ENCODE peak calls at places on chromosomes 3 and 15, in four cellular contexts. U, G, R and C are unnamed samples. For H3K4me1, the result is how much of the 10 kb centered on the place peaks cover.

GRCh38 chr15:58556541-58556940 is 124.8 kb downstream of the LIPC start:
- DNase-seq in U (no peak), G (no peak), R (no peak), C (no peak)

GRCh38 chr3:47342156-47342555 is 38.7 kb upstream of the PTPN23 start:
- DNase-seq in U (no peak), G (no peak), R (no peak), C (no peak)

GRCh38 chr3:54856271-54856670 is 71.6 kb downstream of the LRTM1 start:
- DNase-seq in U (no peak), G (no peak), R (no peak), C (no peak)

GRCh38 chr3:36095238-36095637 is 285.1 kb upstream of the STAC start:
- DNase-seq in U (no peak), G (no peak), R (no peak), C (no peak)

GRCh38 chr3:61893840-61894566 is 332.6 kb downstream of the PTPRG start:
- DNase-seq in U (no peak), G (no peak), R (no peak), C (no peak)

GRCh38 chr3:45915518-45916231 is 27.6 kb upstream of the CXCR6 start:
- DNase-seq in U (no peak), G (peak), R (no peak), C (peak)

GRCh38 chr3:148211725-148212124 is 486.0 kb upstream of the AGTR1 start:
- DNase-seq in U (no peak), G (no peak), R (no peak), C (no peak)

GRCh38 chr3:118468801-118469200 is 565.8 kb downstream of the IGSF11 start:
- DNase-seq in U (no peak), G (no peak), R (no peak), C (peak)

GRCh38 chr3:143771939-143772338 is 76.3 kb downstream of the SLC9A9 start:
- DNase-seq in U (no peak), G (no peak), R (no peak), C (no peak)

GRCh38 chr15:41503669-41504010 is 10.0 kb downstream of the ITPKA start:
- DNase-seq in U (no peak), G (no peak), R (no peak), C (no peak)

GRCh38 chr3:52798978-52799476 is 4.4 kb downstream of the ITIH3 start:
- DNase-seq in U (no peak), G (no peak), R (no peak), C (peak)

DNA sequence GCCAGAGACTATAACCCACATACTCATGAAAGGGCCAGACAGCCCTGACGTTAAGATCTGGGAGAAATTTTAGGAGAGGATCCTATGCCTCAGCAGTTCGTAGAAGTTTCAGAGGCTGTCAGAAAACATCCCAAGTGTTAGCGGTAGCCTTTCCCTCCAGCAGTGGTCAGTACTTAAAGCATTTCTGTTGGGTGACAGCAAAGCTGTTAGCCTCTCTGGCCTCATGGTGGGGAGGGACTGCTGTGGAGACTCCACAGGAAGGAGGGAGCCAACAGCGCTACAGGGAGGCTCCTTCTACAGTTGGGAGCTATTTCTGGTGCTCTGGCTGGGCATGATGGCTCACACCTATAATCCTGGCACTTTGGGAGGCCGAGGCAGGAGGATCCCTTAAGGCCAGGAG is 27.4 kb downstream of the IDH2 start:
- DNase-seq in U (no peak), G (no peak), R (no peak), C (no peak)
- H3K27ac ChIP-seq in U (no peak), G (no peak), R (peak), C (no peak)

DNA sequence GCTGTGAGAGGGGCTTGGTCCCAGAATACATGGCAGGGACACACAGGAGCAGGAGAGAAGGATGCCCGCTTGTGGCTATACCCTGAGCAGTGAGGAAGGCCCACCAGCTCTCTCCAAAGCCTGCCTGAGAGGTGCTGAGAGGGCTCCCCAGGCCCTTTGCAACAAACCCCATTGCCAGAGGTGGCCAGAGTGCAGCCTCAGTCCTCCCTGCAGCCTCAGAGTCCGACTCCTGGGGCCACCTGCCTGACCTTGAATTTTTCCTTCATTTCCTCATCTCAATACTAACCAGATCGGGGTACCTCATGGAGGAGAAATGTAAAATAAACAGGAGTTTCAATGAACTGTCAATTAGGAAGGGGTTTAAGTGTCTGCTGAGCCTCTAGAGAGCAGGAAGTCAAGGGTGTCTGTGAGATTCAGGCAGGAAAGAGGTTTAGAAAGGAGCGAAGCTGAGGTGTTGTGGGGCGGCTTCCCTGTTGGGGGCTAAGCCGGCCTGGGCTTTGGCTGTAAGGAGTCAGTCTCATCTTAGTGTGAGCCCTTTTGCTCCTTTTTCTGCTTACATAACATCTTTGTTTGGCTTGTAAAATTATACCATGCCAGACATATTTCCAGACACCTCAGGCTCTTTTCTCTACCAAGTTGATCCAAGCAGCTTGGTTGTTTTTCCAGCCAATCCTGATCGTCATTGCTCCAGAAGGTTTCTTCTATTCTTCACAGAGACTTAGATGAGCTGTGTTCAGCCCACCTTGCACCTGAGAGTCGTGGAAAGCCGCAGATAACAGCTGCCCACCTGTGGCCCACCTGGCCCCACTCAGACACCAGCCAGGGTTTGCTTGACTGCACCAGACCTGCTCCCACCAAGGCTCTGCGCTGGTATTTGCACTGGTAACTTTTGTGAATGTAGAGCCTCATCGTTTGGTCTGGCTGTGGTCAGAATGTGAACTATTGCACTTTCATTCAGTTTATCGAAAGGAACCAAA is 36.7 kb downstream of the CMTM7 start:
- DNase-seq in U (no peak), G (peak), R (no peak), C (no peak)
- H3K4me1 ChIP-seq in U (under half), G (half or more), R (under half), C (under half)

GRCh38 chr3:192795021-192795420 is 67.7 kb upstream of the FGF12 start:
- DNase-seq in U (no peak), G (no peak), R (no peak), C (no peak)
- H3K27ac ChIP-seq in U (no peak), G (no peak), R (no peak), C (no peak)

GRCh38 chr3:71090207-71090606 is 493.3 kb downstream of the FOXP1 start:
- DNase-seq in U (no peak), G (no peak), R (no peak), C (no peak)
- H3K4me1 ChIP-seq in U (under half), G (under half), R (under half), C (under half)